ENCODE peak calls at places on chromosomes 13 and 19, in five cellular contexts. K is tibial artery, Z is esophagus muscularis mucosa, F is stomach, Y is DND-41. V is an unnamed sample.

GRCh38 chr13:42735011-42735410 is 46.4 kb upstream of the FAM216B start:
- DNase-seq in K (no peak), Z (no peak), F (no peak), Y (no peak), V (no peak)

GRCh38 chr13:96525715-96526114 is 435.8 kb downstream of the HS6ST3 start:
- DNase-seq in K (no peak), Z (no peak), F (no peak), Y (no peak), V (no peak)

GRCh38 chr19:4446801-4447200 is 10.8 kb downstream of the UBXN6 start:
- DNase-seq in K (no peak), Z (no peak), F (no peak), Y (no peak), V (no peak)

GRCh38 chr13:50001287-50001686 is 4.4 kb downstream of the TRIM13 start:
- DNase-seq in K (no peak), Z (no peak), F (no peak), Y (no peak), V (no peak)

GRCh38 chr13:100627142-100627541 is 38.6 kb upstream of the GGACT start:
- DNase-seq in K (no peak), Z (no peak), F (no peak), Y (no peak), V (no peak)

GRCh38 chr19:14554382-14554812 is 17.5 kb downstream of the NDUFB7 start:
- DNase-seq in K (no peak), Z (no peak), F (no peak), Y (no peak), V (no peak)

GRCh38 chr13:25990801-25991200 is 61.0 kb downstream of the SHISA2 start:
- DNase-seq in K (no peak), Z (no peak), F (no peak), Y (no peak), V (no peak)

GRCh38 chr19:58279042-58279924 is 528 bp downstream of the ZNF8 start:
- DNase-seq in K (peak; percentile 65), Z (peak; percentile 92), F (peak; percentile 63), Y (peak; percentile 49), V (no peak)

GRCh38 chr19:40836754-40837429 is 13.4 kb downstream of the CYP2A6 start:
- DNase-seq in K (no peak), Z (no peak), F (no peak), Y (no peak), V (no peak)

GRCh38 chr13:48741377-48741776 is 87.6 kb downstream of the CYSLTR2 start:
- DNase-seq in K (no peak), Z (no peak), F (no peak), Y (peak; percentile 58), V (no peak)

GRCh38 chr13:53064721-53065120 is 36.1 kb downstream of the OLFM4 start:
- DNase-seq in K (no peak), Z (peak; percentile 79), F (no peak), Y (no peak), V (no peak)

GRCh38 chr19:14048439-14049153 is 13.3 kb downstream of the PALM3 start:
- DNase-seq in K (peak; percentile 33), Z (peak; percentile 89), F (peak; percentile 65), Y (peak; percentile 76), V (peak; percentile 70)

GRCh38 chr13:46183018-46183940 is 1.3 kb upstream of the LCP1 start:
- DNase-seq in K (no peak), Z (no peak), F (no peak), Y (no peak), V (no peak)

GRCh38 chr13:47813683-47814082 is 187.4 kb downstream of the SUCLA2 start:
- DNase-seq in K (no peak), Z (no peak), F (no peak), Y (no peak), V (no peak)

GRCh38 chr13:27465611-27466010 is 15.2 kb upstream of the MTIF3 start:
- DNase-seq in K (no peak), Z (no peak), F (no peak), Y (no peak), V (no peak)

GRCh38 chr13:57716295-57716694 is 84.8 kb downstream of the PCDH17 start:
- DNase-seq in K (no peak), Z (no peak), F (no peak), Y (no peak), V (no peak)

GRCh38 chr19:14198384-14199376 is 7.3 kb downstream of the ADGRL1 start:
- DNase-seq in K (no peak), Z (no peak), F (no peak), Y (peak; percentile 35), V (no peak)

GRCh38 chr13:110352735-110353134 is 45.7 kb downstream of the COL4A2 start:
- DNase-seq in K (no peak), Z (no peak), F (no peak), Y (peak; percentile 11), V (no peak)

GRCh38 chr13:41610426-41610825 is 153.1 kb downstream of the RGCC start:
- DNase-seq in K (no peak), Z (no peak), F (peak; percentile 27), Y (no peak), V (no peak)

GRCh38 chr19:41928221-41928683 is at the start of gene ERFL:
- DNase-seq in K (no peak), Z (no peak), F (no peak), Y (peak; percentile 78), V (no peak)

GRCh38 chr19:8552810-8553209 is 24.4 kb downstream of the MYO1F start:
- DNase-seq in K (no peak), Z (no peak), F (no peak), Y (peak; percentile 39), V (no peak)

GRCh38 chr19:4057913-4058695 is 8.6 kb downstream of the ZBTB7A start:
- DNase-seq in K (peak; percentile 92), Z (peak; percentile 97), F (peak; percentile 81), Y (peak; percentile 4), V (no peak)

GRCh38 chr19:38500450-38500849 is 67.0 kb downstream of the RYR1 start:
- DNase-seq in K (no peak), Z (no peak), F (no peak), Y (no peak), V (no peak)

GRCh38 chr13:58946274-58946673 is 1217.5 kb downstream of the DIAPH3 start:
- DNase-seq in K (no peak), Z (no peak), F (no peak), Y (no peak), V (no peak)

GRCh38 chr13:52784591-52785340 is 45.1 kb upstream of the CNMD start:
- DNase-seq in K (no peak), Z (no peak), F (no peak), Y (no peak), V (no peak)

GRCh38 chr13:78247362-78247761 is 328.7 kb upstream of the EDNRB start:
- DNase-seq in K (no peak), Z (no peak), F (no peak), Y (no peak), V (no peak)

GRCh38 chr13:113915012-113915763 is 51.3 kb upstream of the GAS6 start:
- DNase-seq in K (no peak), Z (peak; percentile 37), F (peak; percentile 26), Y (no peak), V (no peak)

GRCh38 chr19:6739884-6740588 is 556 bp downstream of the TRIP10 start:
- DNase-seq in K (no peak), Z (no peak), F (peak; percentile 39), Y (no peak), V (no peak)
- H3K27ac ChIP-seq in K (peak overlapping the region; percentile 97), Z (peak overlapping the region; percentile 95), F (peak overlapping the region; percentile 89), Y (peak overlapping the region; percentile 59), V (peak overlapping the region; percentile 40)

GRCh38 chr13:98543380-98544104 is 33.4 kb downstream of the STK24 start:
- DNase-seq in K (no peak), Z (no peak), F (no peak), Y (no peak), V (no peak)

GRCh38 chr13:98542568-98543379 is 34.1 kb downstream of the STK24 start:
- DNase-seq in K (peak; percentile 46), Z (no peak), F (no peak), Y (no peak), V (no peak)

GRCh38 chr13:98541211-98541610 is 35.7 kb downstream of the STK24 start:
- DNase-seq in K (no peak), Z (no peak), F (no peak), Y (no peak), V (no peak)

GRCh38 chr13:98540476-98540875 is 36.4 kb downstream of the STK24 start:
- DNase-seq in K (no peak), Z (no peak), F (no peak), Y (no peak), V (no peak)

DNA sequence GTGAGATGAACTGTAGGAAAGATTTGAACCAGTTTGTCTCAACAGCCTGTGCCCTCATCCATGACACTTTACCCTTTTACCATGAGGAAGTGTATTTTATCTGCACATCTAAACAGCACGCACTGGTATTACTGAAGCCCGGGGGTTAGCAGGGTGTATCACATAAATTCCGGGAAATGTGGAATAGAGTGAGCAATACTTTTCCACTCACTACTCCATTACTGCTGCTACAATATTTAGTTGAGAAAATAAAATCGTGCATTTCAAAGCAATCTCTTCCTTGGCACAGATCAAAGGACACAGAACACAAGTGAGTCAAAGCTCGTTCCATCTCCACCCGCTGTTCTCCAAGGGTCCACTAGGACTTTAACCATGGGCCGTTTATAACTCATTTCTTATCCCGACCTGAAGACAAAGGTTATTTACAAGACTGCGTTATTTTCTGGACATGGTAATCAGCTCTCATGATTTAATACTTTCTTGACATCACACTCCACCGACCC is 35.2 kb downstream of the STK24 start:
- DNase-seq in K (no peak), Z (no peak), F (no peak), Y (no peak), V (no peak)
- H3K27ac ChIP-seq in K (no peak overlapping the region), Z (no peak overlapping the region), F (peak overlapping the region; percentile 30), Y (no peak overlapping the region), V (no peak overlapping the region)

GRCh38 chr19:52599241-52599640 is 29.2 kb downstream of the ZNF701 start:
- DNase-seq in K (no peak), Z (no peak), F (no peak), Y (no peak), V (no peak)

GRCh38 chr19:52602931-52603330 is 32.8 kb downstream of the ZNF701 start:
- DNase-seq in K (no peak), Z (no peak), F (no peak), Y (no peak), V (no peak)

GRCh38 chr19:52603558-52604207 is 33.6 kb downstream of the ZNF701 start:
- DNase-seq in K (no peak), Z (no peak), F (no peak), Y (no peak), V (no peak)

GRCh38 chr19:52600639-52601024 is 30.5 kb downstream of the ZNF701 start:
- DNase-seq in K (peak; percentile 28), Z (no peak), F (peak; percentile 33), Y (peak; percentile 60), V (no peak)

GRCh38 chr19:52601025-52601973 is 31.2 kb downstream of the ZNF701 start:
- DNase-seq in K (peak; percentile 96), Z (peak; percentile 98), F (peak; percentile 97), Y (peak; percentile 95), V (peak; percentile 90)
- H3K27ac ChIP-seq in K (peak overlapping the region; percentile 87), Z (peak overlapping the region; percentile 87), F (peak overlapping the region; percentile 90), Y (peak overlapping the region; percentile 44), V (peak overlapping the region; percentile 66)

DNA sequence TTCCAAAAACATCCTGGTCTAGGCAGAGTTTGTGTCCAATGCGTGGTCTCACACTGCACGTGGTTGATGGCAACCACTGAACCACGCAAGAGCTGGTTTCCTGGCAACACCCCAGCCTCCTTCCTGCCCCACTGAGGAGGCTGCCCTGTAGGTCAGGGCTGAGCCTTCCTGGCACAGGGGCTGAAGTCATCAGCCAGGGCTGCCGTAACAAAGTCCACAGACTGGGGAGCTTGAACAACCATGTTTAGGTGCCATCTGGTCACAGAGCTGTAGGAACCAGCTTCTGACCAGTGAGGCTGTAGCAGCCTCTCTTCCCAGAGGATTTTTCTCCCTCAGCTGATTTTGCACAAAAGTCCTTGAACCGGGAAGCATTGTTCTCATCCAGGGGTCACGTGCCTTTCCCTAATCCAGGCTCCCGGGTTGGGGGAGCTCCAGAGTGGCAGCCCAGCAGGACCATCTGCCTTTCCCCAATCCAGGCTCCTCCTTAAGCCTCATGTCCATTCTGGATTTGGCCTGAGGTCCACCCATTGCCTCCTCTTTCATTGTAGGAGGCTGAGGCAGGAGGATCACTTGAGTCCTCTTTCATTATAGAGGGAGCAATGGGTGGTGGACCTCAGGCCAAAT is 53.9 kb downstream of the CHST8 start:
- DNase-seq in K (peak; percentile 14), Z (no peak), F (peak; percentile 20), Y (no peak), V (no peak)
- H3K27ac ChIP-seq in K (no peak overlapping the region), Z (no peak overlapping the region), F (no peak overlapping the region), Y (no peak overlapping the region), V (no peak overlapping the region)

V was measured in CD4-positive, alpha-beta memory T cell.